ENCODE peak calls at places on chromosome 17, in seven cellular contexts. One of them, this sample, is unnamed.

GRCh38 chr17:42097691-42098661 is at the start of gene ZNF385C:
- DNase-seq in HFF-Myc: no peak
- DNase-seq in psoas muscle: no peak
- DNase-seq in hepatocyte: peak
- DNase-seq in GM23338: peak
- DNase-seq in lung: no peak
- DNase-seq in ascending aorta: no peak
- DNase-seq in this sample: no peak

GRCh38 chr17:1365445-1366039 is 34.5 kb downstream of the YWHAE start:
- DNase-seq in HFF-Myc: peak
- DNase-seq in psoas muscle: no peak
- DNase-seq in hepatocyte: peak
- DNase-seq in GM23338: peak
- DNase-seq in lung: peak
- DNase-seq in ascending aorta: no peak
- DNase-seq in this sample: peak

GRCh38 chr17:4304417-4305027 is 40.7 kb upstream of the ANKFY1 start:
- DNase-seq in HFF-Myc: no peak
- DNase-seq in psoas muscle: no peak
- DNase-seq in hepatocyte: peak
- DNase-seq in GM23338: peak
- DNase-seq in lung: peak
- DNase-seq in ascending aorta: no peak
- DNase-seq in this sample: peak

GRCh38 chr17:78123258-78123929 is 5.2 kb downstream of the TMC6 start:
- DNase-seq in HFF-Myc: no peak
- DNase-seq in psoas muscle: no peak
- DNase-seq in hepatocyte: no peak
- DNase-seq in GM23338: no peak
- DNase-seq in lung: no peak
- DNase-seq in ascending aorta: no peak
- DNase-seq in this sample: no peak

GRCh38 chr17:4249452-4250029 is 14.2 kb downstream of the ANKFY1 start:
- DNase-seq in HFF-Myc: no peak
- DNase-seq in psoas muscle: no peak
- DNase-seq in hepatocyte: peak
- DNase-seq in GM23338: peak
- DNase-seq in lung: no peak
- DNase-seq in ascending aorta: no peak
- DNase-seq in this sample: peak

GRCh38 chr17:42891539-42892152 is 9.0 kb upstream of the G6PC1 start:
- DNase-seq in HFF-Myc: no peak
- DNase-seq in psoas muscle: peak
- DNase-seq in hepatocyte: peak
- DNase-seq in GM23338: peak
- DNase-seq in lung: no peak
- DNase-seq in ascending aorta: peak
- DNase-seq in this sample: no peak

GRCh38 chr17:72376486-72377345 is 255.9 kb downstream of the SOX9 start:
- DNase-seq in HFF-Myc: no peak
- DNase-seq in psoas muscle: no peak
- DNase-seq in hepatocyte: no peak
- DNase-seq in GM23338: no peak
- DNase-seq in lung: no peak
- DNase-seq in ascending aorta: no peak
- DNase-seq in this sample: peak

GRCh38 chr17:27354491-27355081 is 60.7 kb downstream of the WSB1 start:
- DNase-seq in HFF-Myc: no peak
- DNase-seq in psoas muscle: no peak
- DNase-seq in hepatocyte: peak
- DNase-seq in GM23338: no peak
- DNase-seq in lung: no peak
- DNase-seq in ascending aorta: no peak
- DNase-seq in this sample: peak

GRCh38 chr17:49995055-49995738 is at the start of gene DLX3:
- DNase-seq in HFF-Myc: no peak
- DNase-seq in psoas muscle: peak
- DNase-seq in hepatocyte: peak
- DNase-seq in GM23338: peak
- DNase-seq in lung: peak
- DNase-seq in ascending aorta: peak
- DNase-seq in this sample: peak

GRCh38 chr17:5840811-5841446 is 229.2 kb upstream of the WSCD1 start:
- DNase-seq in HFF-Myc: no peak
- DNase-seq in psoas muscle: no peak
- DNase-seq in hepatocyte: no peak
- DNase-seq in GM23338: no peak
- DNase-seq in lung: no peak
- DNase-seq in ascending aorta: no peak
- DNase-seq in this sample: no peak

GRCh38 chr17:41140360-41141132 is at the start of gene KRTAP4-6:
- DNase-seq in HFF-Myc: peak
- DNase-seq in psoas muscle: no peak
- DNase-seq in hepatocyte: no peak
- DNase-seq in GM23338: no peak
- DNase-seq in lung: no peak
- DNase-seq in ascending aorta: no peak
- DNase-seq in this sample: peak

GRCh38 chr17:28476076-28476475 is 2.6 kb downstream of the SLC13A2 start:
- DNase-seq in HFF-Myc: no peak
- DNase-seq in psoas muscle: no peak
- DNase-seq in hepatocyte: no peak
- DNase-seq in GM23338: no peak
- DNase-seq in lung: no peak
- DNase-seq in ascending aorta: no peak
- DNase-seq in this sample: no peak

GRCh38 chr17:29430275-29430674 is 40.1 kb downstream of the TAOK1 start:
- DNase-seq in HFF-Myc: no peak
- DNase-seq in psoas muscle: no peak
- DNase-seq in hepatocyte: no peak
- DNase-seq in GM23338: no peak
- DNase-seq in lung: no peak
- DNase-seq in ascending aorta: no peak
- DNase-seq in this sample: no peak

GRCh38 chr17:78818932-78819331 is 21.7 kb downstream of the USP36 start:
- DNase-seq in HFF-Myc: no peak
- DNase-seq in psoas muscle: no peak
- DNase-seq in hepatocyte: no peak
- DNase-seq in GM23338: no peak
- DNase-seq in lung: no peak
- DNase-seq in ascending aorta: no peak
- DNase-seq in this sample: no peak

GRCh38 chr17:41451154-41451728 is 10.5 kb upstream of the KRT38 start:
- DNase-seq in HFF-Myc: no peak
- DNase-seq in psoas muscle: no peak
- DNase-seq in hepatocyte: no peak
- DNase-seq in GM23338: no peak
- DNase-seq in lung: no peak
- DNase-seq in ascending aorta: no peak
- DNase-seq in this sample: no peak

GRCh38 chr17:49881054-49881402 is 33.2 kb upstream of the TAC4 start:
- DNase-seq in HFF-Myc: no peak
- DNase-seq in psoas muscle: no peak
- DNase-seq in hepatocyte: no peak
- DNase-seq in GM23338: peak
- DNase-seq in lung: no peak
- DNase-seq in ascending aorta: no peak
- DNase-seq in this sample: no peak

GRCh38 chr17:40695874-40696472 is 7.6 kb downstream of the KRT24 start:
- DNase-seq in HFF-Myc: no peak
- DNase-seq in psoas muscle: no peak
- DNase-seq in hepatocyte: no peak
- DNase-seq in GM23338: no peak
- DNase-seq in lung: no peak
- DNase-seq in ascending aorta: no peak
- DNase-seq in this sample: no peak

GRCh38 chr17:75658237-75658636 is 8.7 kb downstream of the RECQL5 start:
- DNase-seq in HFF-Myc: no peak
- DNase-seq in psoas muscle: no peak
- DNase-seq in hepatocyte: no peak
- DNase-seq in GM23338: no peak
- DNase-seq in lung: no peak
- DNase-seq in ascending aorta: no peak
- DNase-seq in this sample: no peak

DNA sequence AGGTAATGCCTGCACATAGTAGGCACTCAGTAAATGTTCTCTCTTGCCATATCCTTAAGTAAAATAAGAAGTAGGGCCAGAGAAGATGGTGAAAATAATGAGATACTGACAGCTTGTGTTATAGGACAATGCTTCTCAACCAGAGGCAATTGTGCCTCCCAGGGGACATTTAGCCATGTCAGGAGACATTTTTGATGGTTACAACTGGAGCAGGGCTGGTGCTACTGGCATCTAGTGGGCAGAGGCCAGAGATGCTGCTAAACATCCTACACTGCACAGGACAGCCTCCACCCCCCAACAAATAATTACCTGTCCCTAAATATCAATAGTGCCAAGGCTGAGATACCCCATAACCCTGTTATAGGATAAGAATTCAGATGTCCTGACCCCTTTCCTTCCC is 1.7 kb downstream of the RAD51D start:
- DNase-seq in HFF-Myc: no peak
- DNase-seq in psoas muscle: no peak
- DNase-seq in hepatocyte: no peak
- DNase-seq in GM23338: no peak
- DNase-seq in lung: no peak
- DNase-seq in ascending aorta: no peak
- DNase-seq in this sample: peak
- TF ChIP-seq CTCF in HFF-Myc: peak
- TF ChIP-seq CTCF in psoas muscle: no peak
- TF ChIP-seq CTCF in hepatocyte: no peak
- TF ChIP-seq CTCF in GM23338: peak
- TF ChIP-seq CTCF in lung: no peak
- TF ChIP-seq CTCF in ascending aorta: no peak
- TF ChIP-seq CTCF in this sample: peak

GRCh38 chr17:8080208-8080798 is 7.2 kb downstream of the ALOX12B start:
- DNase-seq in HFF-Myc: no peak
- DNase-seq in psoas muscle: no peak
- DNase-seq in hepatocyte: no peak
- DNase-seq in GM23338: peak
- DNase-seq in lung: no peak
- DNase-seq in ascending aorta: no peak
- DNase-seq in this sample: no peak
- H3K4me3 ChIP-seq in HFF-Myc: no peak
- H3K4me3 ChIP-seq in psoas muscle: peak
- H3K4me3 ChIP-seq in hepatocyte: no peak
- H3K4me3 ChIP-seq in GM23338: peak
- H3K4me3 ChIP-seq in lung: no peak
- H3K4me3 ChIP-seq in ascending aorta: peak
- H3K4me3 ChIP-seq in this sample: no peak

DNA sequence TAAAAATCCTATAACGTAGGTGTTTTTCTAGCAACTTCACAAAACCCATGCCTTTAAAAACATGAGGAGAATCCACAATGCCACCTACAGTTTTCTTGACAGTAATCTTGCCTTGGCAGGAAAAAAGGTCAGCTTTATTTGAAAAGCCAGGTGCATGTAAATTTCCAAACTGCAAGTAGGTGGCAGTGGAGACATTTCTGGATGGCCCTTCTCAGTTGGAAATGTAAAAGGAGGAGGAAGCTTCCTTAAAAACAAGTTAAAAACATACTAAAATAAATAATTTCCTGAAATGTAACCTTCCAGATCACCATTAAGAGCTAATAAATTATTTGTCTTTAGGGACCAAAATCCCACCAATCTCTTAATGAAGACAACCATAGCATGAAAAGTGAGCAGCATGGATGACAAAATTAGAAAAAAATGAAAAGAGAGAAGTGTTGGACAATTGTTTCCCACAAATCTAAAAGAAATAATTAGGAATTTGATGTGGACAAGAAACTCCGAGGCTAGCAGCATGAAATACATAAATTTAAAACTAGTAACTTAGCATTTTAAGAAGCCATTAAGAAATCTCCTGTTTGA is 152.2 kb downstream of the SNX11 start:
- DNase-seq in HFF-Myc: no peak
- DNase-seq in psoas muscle: no peak
- DNase-seq in hepatocyte: peak
- DNase-seq in GM23338: peak
- DNase-seq in lung: no peak
- DNase-seq in ascending aorta: no peak
- DNase-seq in this sample: peak
- TF ChIP-seq CTCF in HFF-Myc: peak
- TF ChIP-seq CTCF in psoas muscle: peak
- TF ChIP-seq CTCF in hepatocyte: peak
- TF ChIP-seq CTCF in GM23338: peak
- TF ChIP-seq CTCF in lung: no peak
- TF ChIP-seq CTCF in ascending aorta: peak
- TF ChIP-seq CTCF in this sample: peak

GRCh38 chr17:80992077-80992947 is 671 bp downstream of the CHMP6 start:
- DNase-seq in HFF-Myc: no peak
- DNase-seq in psoas muscle: no peak
- DNase-seq in hepatocyte: peak
- DNase-seq in GM23338: peak
- DNase-seq in lung: no peak
- DNase-seq in ascending aorta: no peak
- DNase-seq in this sample: no peak

GRCh38 chr17:80991645-80992076 is at the start of gene CHMP6:
- DNase-seq in HFF-Myc: no peak
- DNase-seq in psoas muscle: peak
- DNase-seq in hepatocyte: peak
- DNase-seq in GM23338: peak
- DNase-seq in lung: peak
- DNase-seq in ascending aorta: no peak
- DNase-seq in this sample: peak

GRCh38 chr17:80995131-80995530 is 3.5 kb downstream of the CHMP6 start:
- DNase-seq in HFF-Myc: no peak
- DNase-seq in psoas muscle: no peak
- DNase-seq in hepatocyte: no peak
- DNase-seq in GM23338: no peak
- DNase-seq in lung: no peak
- DNase-seq in ascending aorta: no peak
- DNase-seq in this sample: no peak

GRCh38 chr17:80990921-80991644 is 558 bp upstream of the CHMP6 start:
- DNase-seq in HFF-Myc: no peak
- DNase-seq in psoas muscle: no peak
- DNase-seq in hepatocyte: no peak
- DNase-seq in GM23338: no peak
- DNase-seq in lung: no peak
- DNase-seq in ascending aorta: no peak
- DNase-seq in this sample: no peak

DNA sequence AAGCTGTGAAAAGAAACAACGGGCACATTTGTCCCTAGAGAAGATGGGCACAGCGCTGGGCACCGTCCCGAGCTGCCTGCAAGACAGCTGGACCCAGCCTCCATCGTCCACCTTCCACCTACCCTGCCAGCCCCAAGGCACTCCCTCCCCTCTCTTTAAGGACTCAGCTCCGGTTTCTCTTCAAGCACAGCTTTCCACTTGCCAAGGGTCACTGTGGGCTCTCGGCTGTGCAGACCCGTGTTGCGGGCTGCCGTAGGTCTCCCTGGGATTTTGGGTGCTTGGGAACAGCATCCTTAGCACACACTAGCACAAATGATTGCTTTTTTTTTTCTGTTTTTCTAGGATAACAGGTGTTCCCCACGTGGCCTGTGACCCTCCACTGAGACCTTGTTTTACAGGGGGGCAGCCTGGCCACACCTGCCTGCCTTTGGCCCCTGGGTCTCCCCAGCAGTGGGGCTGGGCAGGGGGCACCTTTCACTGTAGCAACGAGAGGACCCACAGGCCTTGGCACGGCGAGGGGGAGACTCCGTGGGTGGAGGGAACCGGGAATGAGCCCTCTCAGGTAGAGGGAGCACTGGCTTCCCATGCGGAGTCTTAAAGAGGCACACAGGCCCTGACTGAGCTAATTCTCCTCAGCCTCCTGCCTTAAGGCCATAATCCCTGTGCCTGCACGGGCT is 1.4 kb downstream of the CHMP6 start:
- DNase-seq in HFF-Myc: no peak
- DNase-seq in psoas muscle: no peak
- DNase-seq in hepatocyte: peak
- DNase-seq in GM23338: no peak
- DNase-seq in lung: no peak
- DNase-seq in ascending aorta: no peak
- DNase-seq in this sample: no peak
- H3K4me3 ChIP-seq in HFF-Myc: peak
- H3K4me3 ChIP-seq in psoas muscle: peak
- H3K4me3 ChIP-seq in hepatocyte: no peak
- H3K4me3 ChIP-seq in GM23338: peak
- H3K4me3 ChIP-seq in lung: no peak
- H3K4me3 ChIP-seq in ascending aorta: peak
- H3K4me3 ChIP-seq in this sample: peak

This sample was measured in foreskin fibroblast.